ENCODE peak calls at places on chromosome 22, in ten cellular contexts. F is IMR-90, D is BJ, E is left ventricle myocardium inferior, H is pancreas, M is GM06990, O is lower leg skin, Y is sigmoid colon, X is transverse colon, V is body of pancreas. U is an unnamed sample.

GRCh38 chr22:43897751-43898261 is 6.0 kb upstream of the PNPLA5 start:
- DNase-seq in D (no peak), H (no peak), E (no peak), Y (no peak), X (no peak), O (no peak), M (no peak), V (no peak), F (peak; percentile 87), U (peak; percentile 54)

GRCh38 chr22:43889366-43890253 is 2.2 kb downstream of the PNPLA5 start:
- DNase-seq in H (peak; percentile 24), V (no peak), F (peak; percentile 46), X (no peak), D (no peak), Y (peak; percentile 39), O (no peak), M (no peak), E (no peak), U (peak; percentile 25)

GRCh38 chr22:44337658-44338004 is 24.9 kb upstream of the SHISAL1 start:
- DNase-seq in D (no peak), E (no peak), F (peak; percentile 75), M (no peak), X (peak; percentile 22), O (no peak), V (no peak), H (no peak), Y (peak; percentile 86), U (peak; percentile 70)

GRCh38 chr22:38282397-38282796 is 9.6 kb upstream of the TMEM184B start:
- DNase-seq in M (no peak), F (peak; percentile 21), O (no peak), D (no peak), V (no peak), E (no peak), H (no peak), Y (no peak), X (no peak), U (peak; percentile 52)

GRCh38 chr22:42905702-42906183 is 48.7 kb upstream of the ARFGAP3 start:
- DNase-seq in E (peak; percentile 74), D (no peak), V (peak; percentile 98), O (no peak), M (no peak), H (peak; percentile 96), X (peak; percentile 41), Y (no peak), F (no peak), U (no peak)

GRCh38 chr22:24138649-24139420 is 42.5 kb upstream of the SUSD2 start:
- DNase-seq in E (no peak), V (no peak), D (no peak), O (no peak), F (no peak), M (no peak), Y (no peak), H (no peak), X (no peak), U (no peak)

GRCh38 chr22:25111579-25112517 is 87.8 kb upstream of the CRYBB3 start:
- DNase-seq in X (peak; percentile 71), D (no peak), H (peak; percentile 67), Y (no peak), E (no peak), V (peak; percentile 59), M (no peak), O (no peak), F (no peak), U (peak; percentile 19)

GRCh38 chr22:20823264-20823663 is 35.3 kb downstream of the PI4KA start:
- DNase-seq in O (no peak), Y (no peak), F (no peak), H (no peak), D (no peak), E (no peak), M (no peak), X (no peak), V (no peak), U (no peak)

GRCh38 chr22:27748355-27749168 is 53.0 kb downstream of the MN1 start:
- DNase-seq in M (no peak), Y (peak; percentile 69), O (no peak), F (peak; percentile 58), E (no peak), X (no peak), D (peak; percentile 49), H (no peak), V (no peak), U (peak; percentile 79)

GRCh38 chr22:49487950-49488349 is 339.7 kb downstream of the BRD1 start:
- DNase-seq in E (no peak), O (no peak), D (no peak), M (no peak), X (no peak), F (no peak), V (no peak), Y (no peak), H (no peak), U (no peak)
- H3K4me3 ChIP-seq in E (no peak overlapping the region), O (no peak overlapping the region), D (no peak overlapping the region), M (no peak overlapping the region), X (no peak overlapping the region), F (no peak overlapping the region), V (no peak overlapping the region), Y (no peak overlapping the region), H (no peak overlapping the region), U (no peak overlapping the region)

GRCh38 chr22:30251661-30252226 is 5.2 kb upstream of the LIF start:
- DNase-seq in O (no peak), F (peak; percentile 82), X (no peak), H (no peak), V (no peak), D (no peak), M (no peak), Y (no peak), E (peak; percentile 45), U (peak; percentile 82)
- TF ChIP-seq CTCF in O (no peak), F (no peak), X (no peak), H (no peak), V (no peak), D (no peak), M (no peak), Y (no peak), E (no peak), U (no peak)

GRCh38 chr22:29072193-29072978 is 449 bp upstream of the KREMEN1 start:
- DNase-seq in Y (peak; percentile 90), X (peak; percentile 97), V (peak; percentile 98), H (peak; percentile 97), M (peak; percentile 84), E (peak; percentile 90), O (peak; percentile 87), F (peak; percentile 42), D (no peak), U (peak; percentile 57)

GRCh38 chr22:29069476-29069875 is 3.4 kb upstream of the KREMEN1 start:
- DNase-seq in V (no peak), Y (no peak), M (no peak), O (no peak), D (no peak), H (no peak), X (no peak), E (no peak), F (no peak), U (no peak)

GRCh38 chr22:29072979-29073617 is at the start of gene KREMEN1:
- DNase-seq in H (peak; percentile 66), X (peak; percentile 26), O (no peak), E (no peak), D (no peak), Y (no peak), V (no peak), M (no peak), F (no peak), U (no peak)

GRCh38 chr22:29070490-29070889 is 2.3 kb upstream of the KREMEN1 start:
- DNase-seq in X (no peak), H (no peak), F (no peak), M (no peak), D (no peak), Y (no peak), O (no peak), V (no peak), E (no peak), U (no peak)

GRCh38 chr22:29071261-29072045 is 1.4 kb upstream of the KREMEN1 start:
- DNase-seq in H (peak; percentile 80), D (no peak), Y (peak; percentile 75), F (peak; percentile 7), E (no peak), M (peak; percentile 65), O (peak; percentile 68), X (peak; percentile 75), V (peak; percentile 50), U (peak; percentile 38)
- H3K4me3 ChIP-seq in H (no peak overlapping the region), D (peak overlapping the region; percentile 18), Y (peak overlapping the region; percentile 45), F (no peak overlapping the region), E (peak overlapping the region; percentile 82), M (peak overlapping the region; percentile 44), O (no peak overlapping the region), X (peak overlapping the region; percentile 34), V (no peak overlapping the region), U (peak overlapping the region; percentile 34)

DNA sequence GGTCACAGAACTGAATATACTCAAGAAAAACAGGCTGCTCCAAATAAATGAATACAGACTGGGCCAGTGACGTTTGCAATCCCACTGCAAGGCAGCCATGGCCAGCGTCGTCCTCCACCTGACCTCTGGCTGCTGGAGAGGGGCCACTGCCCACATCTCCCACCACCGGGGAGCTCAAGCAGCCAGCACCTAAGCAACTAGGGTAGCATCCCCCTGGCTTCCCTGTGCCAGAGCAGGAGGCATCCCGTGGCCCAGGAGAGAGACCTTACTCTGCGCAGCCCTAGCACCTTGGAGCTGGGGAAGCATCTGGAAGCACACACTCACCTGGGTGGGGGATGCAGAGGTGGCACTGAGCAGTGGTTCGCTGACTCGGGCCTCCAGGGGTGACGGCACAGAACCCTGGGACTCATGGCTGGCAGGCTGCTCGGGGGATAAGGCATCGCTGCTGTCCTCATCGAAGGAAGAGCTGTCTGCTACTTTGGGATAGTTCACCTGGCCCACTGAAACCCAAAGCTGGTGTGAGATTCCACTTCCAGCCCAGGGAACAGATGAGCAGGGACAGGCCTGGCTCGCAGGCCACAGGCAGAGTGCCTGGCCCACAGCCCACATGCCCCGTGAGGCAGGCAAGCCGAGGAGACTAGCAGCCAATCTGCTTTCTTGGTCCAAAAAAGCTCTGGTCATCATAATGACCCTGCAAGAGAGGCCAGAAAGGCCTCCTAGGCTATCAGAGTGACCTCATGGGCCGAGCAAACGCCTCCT is 53.7 kb downstream of the SGSM3 start:
- DNase-seq in F (no peak), O (no peak), Y (peak; percentile 50), D (no peak), H (no peak), M (no peak), E (peak; percentile 16), X (no peak), V (no peak), U (no peak)
- TF ChIP-seq CTCF in F (no peak), O (no peak), Y (no peak), D (no peak), H (no peak), M (no peak), E (no peak), X (no peak), V (no peak), U (no peak)

U was measured in cardiac fibroblast.